ENCODE peak calls at places on chromosomes 16 and 17, in eight cellular contexts. One of them, this sample, is unnamed.

GRCh38 chr16:15502041-15502725 is 67.8 kb downstream of the BMERB1 start:
- DNase-seq in stimulated activated CD4-positive, alpha-beta T cell treated with anti-CD3 and anti-CD28 coated beads, Interleukin-1b, Interleukin-23, amount 100 ng/mL, for 1 hour: no peak
- DNase-seq in activated CD4-positive, CD25-positive, alpha-beta regulatory T cell: no peak
- DNase-seq in midbrain: no peak
- DNase-seq in GM13976: no peak
- DNase-seq in GM20000: no peak
- DNase-seq in HL-60: no peak
- DNase-seq in AG20443: peak; percentile 88
- DNase-seq in this sample: peak; percentile 39

GRCh38 chr16:75402821-75403475 is 30.4 kb downstream of the CFDP1 start:
- DNase-seq in stimulated activated CD4-positive, alpha-beta T cell treated with anti-CD3 and anti-CD28 coated beads, Interleukin-1b, Interleukin-23, amount 100 ng/mL, for 1 hour: no peak
- DNase-seq in activated CD4-positive, CD25-positive, alpha-beta regulatory T cell: no peak
- DNase-seq in midbrain: peak; percentile 34
- DNase-seq in GM13976: peak; percentile 60
- DNase-seq in GM20000: peak; percentile 38
- DNase-seq in HL-60: no peak
- DNase-seq in AG20443: peak; percentile 39
- DNase-seq in this sample: peak; percentile 52

GRCh38 chr17:49494937-49495841 is at the start of gene NGFR:
- DNase-seq in stimulated activated CD4-positive, alpha-beta T cell treated with anti-CD3 and anti-CD28 coated beads, Interleukin-1b, Interleukin-23, amount 100 ng/mL, for 1 hour: peak; percentile 27
- DNase-seq in activated CD4-positive, CD25-positive, alpha-beta regulatory T cell: no peak
- DNase-seq in midbrain: peak; percentile 72
- DNase-seq in GM13976: peak; percentile 89
- DNase-seq in GM20000: peak; percentile 93
- DNase-seq in HL-60: peak; percentile 43
- DNase-seq in AG20443: peak; percentile 83
- DNase-seq in this sample: peak; percentile 42

GRCh38 chr17:60169921-60170817 is 20.4 kb downstream of the CA4 start:
- DNase-seq in stimulated activated CD4-positive, alpha-beta T cell treated with anti-CD3 and anti-CD28 coated beads, Interleukin-1b, Interleukin-23, amount 100 ng/mL, for 1 hour: no peak
- DNase-seq in activated CD4-positive, CD25-positive, alpha-beta regulatory T cell: no peak
- DNase-seq in midbrain: no peak
- DNase-seq in GM13976: no peak
- DNase-seq in GM20000: no peak
- DNase-seq in HL-60: peak; percentile 62
- DNase-seq in AG20443: peak; percentile 43
- DNase-seq in this sample: peak; percentile 59

GRCh38 chr16:29819506-29819905 is 756 bp upstream of the MVP start:
- DNase-seq in stimulated activated CD4-positive, alpha-beta T cell treated with anti-CD3 and anti-CD28 coated beads, Interleukin-1b, Interleukin-23, amount 100 ng/mL, for 1 hour: no peak
- DNase-seq in activated CD4-positive, CD25-positive, alpha-beta regulatory T cell: no peak
- DNase-seq in midbrain: no peak
- DNase-seq in GM13976: no peak
- DNase-seq in GM20000: no peak
- DNase-seq in HL-60: no peak
- DNase-seq in AG20443: no peak
- DNase-seq in this sample: no peak

GRCh38 chr16:85227924-85228462 is 115.7 kb upstream of the CIBAR2 start:
- DNase-seq in stimulated activated CD4-positive, alpha-beta T cell treated with anti-CD3 and anti-CD28 coated beads, Interleukin-1b, Interleukin-23, amount 100 ng/mL, for 1 hour: no peak
- DNase-seq in activated CD4-positive, CD25-positive, alpha-beta regulatory T cell: no peak
- DNase-seq in midbrain: no peak
- DNase-seq in GM13976: peak; percentile 72
- DNase-seq in GM20000: peak; percentile 61
- DNase-seq in HL-60: no peak
- DNase-seq in AG20443: peak; percentile 89
- DNase-seq in this sample: no peak

GRCh38 chr16:10511829-10512228 is 68.6 kb downstream of the EMP2 start:
- DNase-seq in stimulated activated CD4-positive, alpha-beta T cell treated with anti-CD3 and anti-CD28 coated beads, Interleukin-1b, Interleukin-23, amount 100 ng/mL, for 1 hour: no peak
- DNase-seq in activated CD4-positive, CD25-positive, alpha-beta regulatory T cell: no peak
- DNase-seq in midbrain: no peak
- DNase-seq in GM13976: no peak
- DNase-seq in GM20000: no peak
- DNase-seq in HL-60: no peak
- DNase-seq in AG20443: no peak
- DNase-seq in this sample: no peak

GRCh38 chr17:8964801-8965393 is 610 bp downstream of the PIK3R5 start:
- DNase-seq in stimulated activated CD4-positive, alpha-beta T cell treated with anti-CD3 and anti-CD28 coated beads, Interleukin-1b, Interleukin-23, amount 100 ng/mL, for 1 hour: no peak
- DNase-seq in activated CD4-positive, CD25-positive, alpha-beta regulatory T cell: no peak
- DNase-seq in midbrain: no peak
- DNase-seq in GM13976: peak; percentile 57
- DNase-seq in GM20000: no peak
- DNase-seq in HL-60: no peak
- DNase-seq in AG20443: no peak
- DNase-seq in this sample: no peak

GRCh38 chr17:61414936-61415251 is 15.3 kb downstream of the TBX2 start:
- DNase-seq in stimulated activated CD4-positive, alpha-beta T cell treated with anti-CD3 and anti-CD28 coated beads, Interleukin-1b, Interleukin-23, amount 100 ng/mL, for 1 hour: no peak
- DNase-seq in activated CD4-positive, CD25-positive, alpha-beta regulatory T cell: no peak
- DNase-seq in midbrain: no peak
- DNase-seq in GM13976: no peak
- DNase-seq in GM20000: peak; percentile 7
- DNase-seq in HL-60: no peak
- DNase-seq in AG20443: no peak
- DNase-seq in this sample: no peak

GRCh38 chr17:33905338-33905800 is 349.7 kb upstream of the CCL2 start:
- DNase-seq in stimulated activated CD4-positive, alpha-beta T cell treated with anti-CD3 and anti-CD28 coated beads, Interleukin-1b, Interleukin-23, amount 100 ng/mL, for 1 hour: no peak
- DNase-seq in activated CD4-positive, CD25-positive, alpha-beta regulatory T cell: no peak
- DNase-seq in midbrain: no peak
- DNase-seq in GM13976: no peak
- DNase-seq in GM20000: no peak
- DNase-seq in HL-60: no peak
- DNase-seq in AG20443: no peak
- DNase-seq in this sample: peak; percentile 96

GRCh38 chr17:30117548-30118155 is 1.0 kb downstream of the NSRP1 start:
- DNase-seq in stimulated activated CD4-positive, alpha-beta T cell treated with anti-CD3 and anti-CD28 coated beads, Interleukin-1b, Interleukin-23, amount 100 ng/mL, for 1 hour: no peak
- DNase-seq in activated CD4-positive, CD25-positive, alpha-beta regulatory T cell: no peak
- DNase-seq in midbrain: no peak
- DNase-seq in GM13976: no peak
- DNase-seq in GM20000: no peak
- DNase-seq in HL-60: no peak
- DNase-seq in AG20443: no peak
- DNase-seq in this sample: no peak

GRCh38 chr16:78973041-78973440 is 627.5 kb downstream of the MAF start:
- DNase-seq in stimulated activated CD4-positive, alpha-beta T cell treated with anti-CD3 and anti-CD28 coated beads, Interleukin-1b, Interleukin-23, amount 100 ng/mL, for 1 hour: no peak
- DNase-seq in activated CD4-positive, CD25-positive, alpha-beta regulatory T cell: no peak
- DNase-seq in midbrain: no peak
- DNase-seq in GM13976: no peak
- DNase-seq in GM20000: no peak
- DNase-seq in HL-60: no peak
- DNase-seq in AG20443: no peak
- DNase-seq in this sample: no peak

GRCh38 chr16:86569843-86570447 is 3.3 kb downstream of the FOXC2 start:
- DNase-seq in stimulated activated CD4-positive, alpha-beta T cell treated with anti-CD3 and anti-CD28 coated beads, Interleukin-1b, Interleukin-23, amount 100 ng/mL, for 1 hour: no peak
- DNase-seq in activated CD4-positive, CD25-positive, alpha-beta regulatory T cell: no peak
- DNase-seq in midbrain: no peak
- DNase-seq in GM13976: no peak
- DNase-seq in GM20000: no peak
- DNase-seq in HL-60: no peak
- DNase-seq in AG20443: no peak
- DNase-seq in this sample: no peak